ENCODE peak calls at places on chromosomes 16 and 17, in nine cellular contexts. V is pancreas; N is tibial nerve; U is thoracic aorta; L is transverse colon; T is ovary; K is CD8-positive, alpha-beta T cell; W is GM23248; H is gastrocnemius medialis. Q is an unnamed sample. For H3K4me1, the result is how much of the 10 kb centered on the place peaks cover.

GRCh38 chr16:17483266-17483864 is 12.6 kb upstream of the XYLT1 start:
- DNase-seq in N (no peak), L (no peak), W (no peak), K (no peak), U (no peak), T (no peak), H (no peak), V (no peak), Q (no peak)

GRCh38 chr16:62213763-62214162 is 177.5 kb upstream of the CDH8 start:
- DNase-seq in H (no peak), W (no peak), N (no peak), T (no peak), K (no peak), L (no peak), V (no peak), U (no peak), Q (no peak)

GRCh38 chr17:83061586-83061985 is 17.8 kb upstream of the METRNL start:
- DNase-seq in T (no peak), U (no peak), K (no peak), N (peak), W (no peak), L (no peak), V (no peak), H (no peak), Q (no peak)

GRCh38 chr17:81396722-81397313 is 1.6 kb downstream of the BAHCC1 start:
- DNase-seq in W (peak), N (no peak), L (no peak), K (no peak), H (peak), V (no peak), U (no peak), T (no peak), Q (no peak)

GRCh38 chr16:72658888-72659717 is 388.8 kb downstream of the ZFHX3 start:
- DNase-seq in V (no peak), U (no peak), N (no peak), H (no peak), K (no peak), W (peak), T (no peak), L (no peak), Q (no peak)

GRCh38 chr16:55189179-55189578 is 134.8 kb upstream of the IRX6 start:
- DNase-seq in N (no peak), K (no peak), H (no peak), V (no peak), W (no peak), T (no peak), L (no peak), U (no peak), Q (no peak)

GRCh38 chr16:15650019-15650697 is at the start of gene NDE1:
- DNase-seq in N (peak), V (peak), U (peak), L (peak), H (peak), T (peak), W (peak), K (peak), Q (peak)

GRCh38 chr16:24748242-24748641 is 18.8 kb downstream of the TNRC6A start:
- DNase-seq in U (peak), L (no peak), W (peak), N (peak), V (no peak), K (no peak), H (peak), T (no peak), Q (no peak)

GRCh38 chr16:29808219-29808900 is 2.0 kb downstream of the MAZ start:
- DNase-seq in H (peak), K (no peak), T (peak), W (no peak), L (no peak), N (no peak), U (no peak), V (no peak), Q (no peak)

GRCh38 chr17:42670925-42671657 is 5.7 kb downstream of the PLEKHH3 start:
- DNase-seq in T (peak), V (no peak), H (no peak), L (no peak), W (no peak), K (no peak), N (no peak), U (no peak), Q (no peak)

GRCh38 chr16:1152651-1153259 is at the start of gene CACNA1H:
- DNase-seq in T (peak), H (no peak), K (peak), L (no peak), W (peak), N (no peak), V (no peak), U (no peak), Q (no peak)

GRCh38 chr17:5580974-5581373 is 3.3 kb downstream of the NLRP1 start:
- DNase-seq in L (no peak), V (no peak), H (no peak), K (no peak), U (no peak), W (no peak), T (no peak), N (no peak), Q (no peak)

GRCh38 chr16:4190086-4190485 is 51.8 kb downstream of the SRL start:
- DNase-seq in H (no peak), K (no peak), T (no peak), L (no peak), N (no peak), W (no peak), U (no peak), V (no peak), Q (no peak)
- H3K4me1 ChIP-seq in H (under half), K (under half), T (under half), L (under half), N (under half), W (under half), U (under half), V (under half), Q (under half)

DNA sequence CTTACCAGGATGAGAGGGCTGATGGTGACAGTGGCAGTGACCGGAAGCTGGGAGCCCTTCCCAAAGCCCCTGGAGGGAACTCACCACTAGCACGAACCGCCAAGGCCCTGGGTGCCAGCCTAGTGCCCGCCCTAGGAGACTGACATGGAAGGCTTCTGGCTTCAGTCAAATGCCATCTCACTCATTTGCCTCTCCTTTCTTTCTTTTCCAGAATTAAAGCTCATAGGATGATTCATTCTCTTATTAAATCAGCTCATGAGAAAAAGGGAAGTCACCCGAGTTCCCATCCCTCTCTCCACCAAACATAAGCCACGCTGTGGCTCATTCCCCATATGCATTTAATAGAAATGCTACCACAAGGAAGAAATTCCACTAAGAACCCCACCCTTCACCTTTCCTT is 12.1 kb downstream of the CUEDC1 start:
- DNase-seq in H (no peak), W (peak), K (no peak), L (no peak), U (no peak), T (no peak), V (no peak), N (no peak), Q (no peak)
- H3K4me1 ChIP-seq in H (half or more), W (under half), K (under half), L (half or more), U (under half), T (under half), V (under half), N (under half), Q (half or more)

GRCh38 chr17:72616457-72616856 is 476.0 kb downstream of the SLC39A11 start:
- DNase-seq in U (no peak), L (no peak), W (no peak), K (no peak), V (no peak), H (no peak), N (no peak), T (no peak), Q (no peak)
- H3K4me1 ChIP-seq in U (under half), L (under half), W (under half), K (under half), V (under half), H (under half), N (under half), T (under half), Q (under half)

DNA sequence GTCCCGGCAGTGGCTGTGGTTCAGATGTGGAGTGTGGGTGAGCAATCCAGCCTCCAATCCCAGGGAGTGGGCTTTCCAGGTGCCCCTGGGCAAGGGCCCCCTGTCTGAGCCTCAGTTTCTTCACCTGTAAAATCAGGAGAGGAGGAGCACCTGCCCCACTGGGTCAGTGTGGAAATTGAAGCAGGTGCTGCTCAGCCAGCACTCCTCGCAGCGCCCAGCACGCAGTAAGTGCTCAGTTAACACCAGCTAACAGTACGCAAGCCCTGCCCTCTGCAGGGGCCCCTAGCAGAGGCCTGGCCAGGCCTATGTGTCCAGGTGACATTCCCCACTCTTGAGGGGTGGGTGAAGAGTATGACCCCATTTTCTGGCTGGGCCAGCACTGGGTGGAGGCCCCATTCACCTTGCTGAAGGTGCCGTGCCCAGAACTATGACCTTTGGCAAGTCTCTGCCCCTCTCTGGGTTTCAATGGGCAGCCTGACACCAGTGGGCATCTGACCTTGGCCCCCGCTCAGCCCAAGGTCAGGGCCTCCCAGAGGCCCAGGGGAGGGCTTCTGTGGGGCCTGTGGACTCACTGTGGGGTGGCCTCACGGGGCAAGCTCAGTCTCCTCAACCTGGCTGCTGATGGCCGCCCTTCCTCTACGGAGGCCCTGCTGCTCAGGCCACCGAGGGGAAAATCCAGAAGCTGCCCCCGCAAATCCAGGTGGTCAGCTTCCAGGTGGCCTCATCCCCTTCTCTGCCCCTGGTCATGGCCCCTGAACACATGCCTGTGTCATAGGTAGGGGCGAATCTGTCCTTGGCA is 2.5 kb downstream of the MTSS2 start:
- DNase-seq in U (no peak), L (no peak), H (no peak), V (no peak), W (no peak), K (no peak), N (no peak), T (peak), Q (no peak)
- H3K4me1 ChIP-seq in U (under half), L (under half), H (half or more), V (under half), W (under half), K (under half), N (half or more), T (under half), Q (half or more)

DNA sequence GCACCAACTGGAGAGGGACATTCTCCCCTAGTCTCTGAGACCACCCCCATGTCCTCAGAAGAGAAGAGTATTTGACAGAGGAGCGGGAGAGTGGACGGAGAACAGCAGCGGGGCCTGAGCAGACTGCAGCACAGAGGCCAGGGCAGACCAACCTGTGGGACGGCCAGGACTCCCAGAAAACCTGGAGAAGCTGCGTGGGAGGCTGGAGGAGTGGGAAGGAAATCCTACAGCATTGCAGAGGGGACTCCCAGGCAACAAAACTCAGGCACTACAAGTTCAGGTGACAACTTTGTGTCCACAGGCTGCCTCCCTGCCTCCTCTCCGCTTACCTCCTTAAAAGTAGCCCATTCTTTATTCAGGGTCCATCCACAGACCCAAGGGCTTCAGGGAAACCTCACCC is 29.9 kb downstream of the TK2 start:
- DNase-seq in V (no peak), T (no peak), L (no peak), W (no peak), K (no peak), N (no peak), H (no peak), U (no peak), Q (no peak)
- H3K4me1 ChIP-seq in V (under half), T (under half), L (under half), W (under half), K (half or more), N (half or more), H (half or more), U (under half), Q (half or more)

DNA sequence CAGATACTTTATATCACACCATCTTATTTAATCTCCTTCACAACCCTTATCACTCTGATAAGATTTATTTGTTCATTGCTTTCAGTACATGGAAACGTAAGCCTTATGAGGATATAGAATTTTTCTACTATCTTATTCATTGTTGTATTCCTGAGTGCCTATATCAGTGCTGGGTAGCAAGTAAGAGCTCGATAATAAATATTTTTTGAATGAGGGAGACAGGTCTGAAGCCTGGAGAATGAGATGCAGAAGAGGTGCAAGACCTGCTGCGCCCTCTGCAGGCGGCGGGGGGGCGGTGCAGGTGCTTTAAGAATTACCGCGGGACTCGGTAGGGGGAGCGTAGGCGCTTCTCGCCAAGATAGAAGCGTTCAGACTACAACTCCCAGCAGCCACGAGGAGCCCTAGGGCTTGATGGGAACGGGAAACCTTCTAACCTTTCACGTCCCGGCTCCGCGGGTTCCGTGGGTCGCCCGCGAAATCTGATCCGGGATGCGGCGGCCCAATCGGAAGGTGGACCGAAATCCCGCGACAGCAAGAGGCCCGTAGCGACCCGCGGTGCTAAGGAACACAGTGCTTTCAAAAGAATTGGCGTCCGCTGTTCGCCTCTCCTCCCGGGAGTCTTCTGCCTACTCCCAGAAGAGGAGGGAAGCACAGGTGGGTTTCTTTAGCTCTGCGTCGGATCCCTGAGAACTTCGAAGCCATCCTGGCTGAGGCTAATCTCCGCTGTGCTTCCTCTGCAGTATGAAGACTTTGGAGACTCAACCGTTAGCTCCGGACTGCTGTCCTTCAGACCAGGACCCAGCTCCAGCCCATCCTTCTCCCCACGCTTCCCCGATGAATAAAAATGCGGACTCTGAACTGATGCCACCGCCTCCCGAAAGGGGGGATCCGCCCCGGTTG is at the start of gene WRAP53:
- DNase-seq in L (peak), T (peak), V (peak), K (peak), N (peak), W (peak), H (peak), U (peak), Q (peak)
- H3K4me1 ChIP-seq in L (under half), T (under half), V (under half), K (under half), N (under half), W (under half), H (under half), U (under half), Q (under half)

Q was measured in esophagus squamous epithelium.